ENCODE peak calls at places on chromosomes 2 and 18, in eight cellular contexts. X is prostate gland, J is astrocyte of the spinal cord, Q is IMR-90, R is foreskin fibroblast, L is HFF-Myc, P is AG04449, A is psoas muscle. Z is an unnamed sample.

GRCh38 chr2:207091928-207092327 is 73.8 kb downstream of the KLF7 start:
- DNase-seq in X (no peak), L (no peak), A (no peak), P (no peak), Q (no peak), J (no peak), R (no peak), Z (no peak)

GRCh38 chr2:85908506-85908905 is 19.7 kb upstream of the ST3GAL5 start:
- DNase-seq in J (no peak), X (no peak), Q (no peak), P (no peak), A (no peak), L (no peak), R (no peak), Z (no peak)

GRCh38 chr2:28951910-28952805 is 28.9 kb upstream of the TOGARAM2 start:
- DNase-seq in R (peak; percentile 80), A (peak; percentile 50), X (no peak), J (no peak), Q (peak; percentile 18), L (no peak), P (no peak), Z (no peak)

GRCh38 chr2:234548720-234549420 is 52.0 kb upstream of the ARL4C start:
- DNase-seq in R (peak; percentile 44), A (no peak), Q (peak; percentile 72), X (no peak), L (no peak), P (no peak), J (peak; percentile 80), Z (no peak)

GRCh38 chr18:39724652-39725051 is 2159.1 kb upstream of the CELF4 start:
- DNase-seq in X (no peak), A (no peak), L (no peak), J (peak; percentile 30), R (peak; percentile 16), P (no peak), Q (peak; percentile 33), Z (no peak)

GRCh38 chr2:219174801-219175200 is 1.9 kb downstream of the CNPPD1 start:
- DNase-seq in P (no peak), Q (no peak), A (no peak), L (no peak), J (no peak), R (no peak), X (no peak), Z (no peak)

GRCh38 chr2:37829616-37830385 is 95.3 kb upstream of the RMDN2 start:
- DNase-seq in X (no peak), R (no peak), J (no peak), A (no peak), P (no peak), Q (no peak), L (no peak), Z (no peak)

GRCh38 chr2:219399716-219400478 is 12.2 kb upstream of the DNPEP start:
- DNase-seq in L (no peak), J (no peak), P (no peak), A (no peak), Q (no peak), X (no peak), R (no peak), Z (no peak)

GRCh38 chr2:232456296-232457120 is 555 bp downstream of the ALPI start:
- DNase-seq in P (no peak), L (no peak), J (no peak), R (no peak), A (no peak), X (no peak), Q (no peak), Z (peak; percentile 21)

GRCh38 chr2:26840937-26841610 is 6.9 kb upstream of the DPYSL5 start:
- DNase-seq in J (no peak), L (no peak), R (no peak), A (no peak), Q (no peak), P (no peak), X (no peak), Z (no peak)

GRCh38 chr2:240635116-240635997 is 10.1 kb downstream of the GPR35 start:
- DNase-seq in X (no peak), Q (no peak), P (no peak), J (no peak), A (no peak), L (no peak), R (no peak), Z (peak; percentile 57)

GRCh38 chr2:217698691-217699090 is 304.1 kb downstream of the TNS1 start:
- DNase-seq in A (no peak), Q (no peak), P (no peak), L (no peak), R (no peak), X (no peak), J (no peak), Z (no peak)

GRCh38 chr2:231677632-231678104 is 30.7 kb upstream of the PTMA start:
- DNase-seq in A (peak; percentile 80), J (peak; percentile 81), R (peak; percentile 87), Q (peak; percentile 78), P (no peak), L (peak; percentile 69), X (peak; percentile 83), Z (no peak)

GRCh38 chr2:50126845-50127244 is 905.1 kb downstream of the NRXN1 start:
- DNase-seq in X (peak; percentile 66), J (no peak), R (no peak), A (no peak), L (no peak), Q (no peak), P (no peak), Z (no peak)

GRCh38 chr18:8257851-8258434 is 351.3 kb upstream of the RAB12 start:
- DNase-seq in L (no peak), Q (no peak), J (no peak), A (no peak), R (no peak), X (no peak), P (no peak), Z (no peak)

GRCh38 chr2:128447538-128447885 is 128.8 kb upstream of the HS6ST1 start:
- DNase-seq in L (no peak), A (no peak), J (no peak), P (no peak), Q (no peak), X (no peak), R (no peak), Z (peak; percentile 52)

GRCh38 chr2:62270728-62271127 is 74.8 kb downstream of the B3GNT2 start:
- DNase-seq in J (peak; percentile 30), Q (peak; percentile 11), A (peak; percentile 34), P (no peak), R (peak; percentile 14), X (peak; percentile 39), L (peak; percentile 5), Z (no peak)

GRCh38 chr2:234952270-234953115 is 676 bp downstream of the SH3BP4 start:
- DNase-seq in R (peak; percentile 36), A (no peak), X (no peak), L (no peak), J (no peak), Q (no peak), P (no peak), Z (no peak)

GRCh38 chr18:26655010-26655613 is 106.8 kb upstream of the KCTD1 start:
- DNase-seq in Q (no peak), X (no peak), P (no peak), A (no peak), L (no peak), R (peak; percentile 56), J (peak; percentile 28), Z (no peak)

DNA sequence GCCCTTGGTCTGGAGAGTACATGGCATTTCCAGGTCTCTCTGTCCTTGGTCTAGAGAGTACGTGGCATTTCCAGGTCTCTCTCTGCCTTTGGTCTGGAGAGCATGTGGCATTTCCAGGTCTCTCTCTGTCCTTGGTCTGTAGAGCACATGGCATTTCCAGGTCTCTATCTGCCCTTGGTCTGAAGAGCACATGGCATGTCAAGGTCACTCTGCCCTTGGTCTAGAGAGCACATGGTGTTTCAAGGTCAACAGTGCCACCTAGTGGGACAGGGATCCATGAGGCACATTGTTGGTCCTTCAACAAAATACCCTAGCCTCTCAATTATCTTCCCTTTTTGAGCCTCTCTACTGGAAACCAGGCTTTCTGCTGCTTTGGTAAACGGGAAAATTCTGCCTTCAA is 250.2 kb downstream of the OTX1 start:
- DNase-seq in Q (no peak), P (no peak), J (no peak), A (no peak), L (no peak), X (no peak), R (no peak), Z (no peak)
- TF ChIP-seq CTCF in Q (no peak), P (no peak), J (peak; percentile 1), A (no peak), L (peak; percentile 10), X (no peak), R (no peak), Z (no peak)

DNA sequence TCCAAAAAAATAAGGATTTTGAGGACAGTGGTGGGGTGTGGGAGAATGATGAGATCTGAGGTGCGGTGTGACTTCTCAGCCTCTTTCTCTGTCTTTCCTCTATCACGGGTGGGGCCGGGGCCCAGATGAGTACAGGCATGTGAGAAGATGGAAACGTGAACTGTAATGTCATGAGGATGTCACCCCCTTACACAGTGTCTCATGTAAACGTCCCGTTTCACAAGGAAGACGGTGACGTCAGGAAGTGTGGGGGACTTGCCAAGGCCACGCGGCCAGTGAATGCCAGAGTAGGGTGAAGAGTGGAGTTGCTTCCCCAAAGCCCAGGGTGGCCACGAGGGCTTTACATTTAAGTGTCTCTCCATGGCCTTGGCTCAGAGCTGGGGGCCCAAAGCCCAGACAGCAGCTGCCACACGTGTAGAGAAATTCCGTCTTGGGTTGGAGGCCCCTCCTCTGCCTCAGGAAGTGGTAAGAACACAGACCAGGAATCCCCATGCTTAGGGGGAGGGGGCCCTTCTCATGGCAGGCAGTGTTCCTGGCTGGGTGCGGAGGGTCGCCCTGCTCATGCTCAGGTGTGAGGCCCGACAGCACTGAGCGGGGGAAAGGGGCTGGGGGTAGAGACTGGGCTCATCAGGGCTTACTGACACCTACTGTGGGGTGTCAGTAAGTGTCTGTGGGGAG is 80.9 kb upstream of the SMAD7 start:
- DNase-seq in L (no peak), X (no peak), Q (no peak), P (no peak), A (no peak), R (no peak), J (no peak), Z (peak; percentile 72)
- H3K4me3 ChIP-seq in L (no peak overlapping the region), X (no peak overlapping the region), Q (no peak overlapping the region), P (no peak overlapping the region), A (no peak overlapping the region), R (no peak overlapping the region), J (no peak overlapping the region), Z (no peak overlapping the region)

DNA sequence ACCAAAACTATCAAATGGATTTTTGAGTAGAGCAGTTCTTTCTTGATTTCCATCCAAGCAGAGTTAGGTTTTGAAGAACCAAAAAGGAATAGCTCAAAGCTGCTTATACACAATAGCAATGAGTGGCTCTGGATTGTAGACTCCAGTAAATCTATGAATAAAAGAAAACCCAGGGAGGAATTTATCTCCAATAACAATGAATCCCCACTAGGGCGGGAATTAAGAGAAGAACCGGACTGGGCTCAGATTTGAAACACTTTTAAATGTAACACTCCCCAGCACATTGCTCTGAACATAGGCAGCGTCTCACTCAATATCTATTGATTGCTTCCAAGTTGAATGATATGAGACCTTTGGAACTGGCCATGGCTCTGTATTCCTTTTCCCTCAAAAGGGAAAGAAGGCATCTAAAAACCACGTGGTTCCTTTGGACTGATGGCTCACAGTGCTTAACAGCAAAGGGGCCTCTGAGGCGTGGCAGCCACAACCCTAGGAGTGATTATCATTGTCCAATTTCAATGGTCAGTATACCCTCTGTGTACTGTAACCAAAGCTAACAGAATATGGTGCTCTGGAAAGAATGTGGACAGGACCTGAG is 68.2 kb downstream of the SPRED2 start:
- DNase-seq in R (no peak), X (no peak), Q (no peak), P (no peak), J (no peak), L (no peak), A (no peak), Z (no peak)
- TF ChIP-seq CTCF in R (no peak), X (no peak), Q (no peak), P (no peak), J (no peak), L (no peak), A (no peak), Z (no peak)

GRCh38 chr2:144511222-144511855 is 8.6 kb downstream of the ZEB2 start:
- DNase-seq in P (no peak), J (peak; percentile 36), A (no peak), R (no peak), L (no peak), X (no peak), Q (no peak), Z (no peak)
- H3K4me3 ChIP-seq in P (no peak overlapping the region), J (no peak overlapping the region), A (peak overlapping the region; percentile 89), R (peak overlapping the region; percentile 83), L (peak overlapping the region; percentile 12), X (no peak overlapping the region), Q (peak overlapping the region; percentile 9), Z (peak overlapping the region; percentile 78)

Z was measured in coronary artery.